ENCODE peak calls at places on chromosomes 13 and 19, in four cellular contexts. Z is H1, S is HCT116, L is GM12878. W is an unnamed sample.
A peak's percentile ranks its signal among the peaks of the same experiment; 100 is the strongest.

GRCh38 chr13:42981853-42982252 is 10.2 kb downstream of the EPSTI1 start:
- DNase-seq in Z (no peak), S (no peak), L (no peak), W (no peak)

GRCh38 chr13:60617863-60618733 is 221.1 kb downstream of the TDRD3 start:
- DNase-seq in Z (peak; percentile 54), S (no peak), L (no peak), W (no peak)

GRCh38 chr13:38398810-38399493 is 49.3 kb downstream of the UFM1 start:
- DNase-seq in Z (no peak), S (no peak), L (no peak), W (no peak)

GRCh38 chr19:3269972-3270667 is 45.7 kb downstream of the CELF5 start:
- DNase-seq in Z (no peak), S (no peak), L (no peak), W (no peak)

GRCh38 chr13:47672982-47673670 is 327.9 kb downstream of the SUCLA2 start:
- DNase-seq in Z (no peak), S (no peak), L (no peak), W (no peak)

GRCh38 chr13:91108315-91108714 is 239.2 kb upstream of the MIR17HG start:
- DNase-seq in Z (no peak), S (no peak), L (no peak), W (no peak)

GRCh38 chr13:39676315-39676876 is 20.9 kb downstream of the COG6 start:
- DNase-seq in Z (no peak), S (peak; percentile 40), L (no peak), W (no peak)

GRCh38 chr13:43786472-43786765 is 353 bp downstream of the ENOX1 start:
- DNase-seq in Z (peak; percentile 78), S (no peak), L (no peak), W (no peak)

GRCh38 chr19:45179063-45179847 is 671 bp downstream of the BLOC1S3 start:
- DNase-seq in Z (no peak), S (no peak), L (no peak), W (no peak)

GRCh38 chr19:13143135-13143534 is 7.0 kb downstream of the STX10 start:
- DNase-seq in Z (no peak), S (no peak), L (no peak), W (no peak)

GRCh38 chr19:58558066-58558622 is at the start of gene UBE2M:
- DNase-seq in Z (no peak), S (no peak), L (no peak), W (no peak)

GRCh38 chr19:18415177-18415867 is 3.9 kb upstream of the SSBP4 start:
- DNase-seq in Z (no peak), S (no peak), L (no peak), W (no peak)

GRCh38 chr19:41339936-41340335 is 13.8 kb downstream of the TGFB1 start:
- DNase-seq in Z (no peak), S (no peak), L (no peak), W (no peak)

GRCh38 chr13:62038214-62038613 is 622.6 kb upstream of the PCDH20 start:
- DNase-seq in Z (no peak), S (no peak), L (peak; percentile 7), W (no peak)

GRCh38 chr19:45515081-45515624 is 7.9 kb downstream of the VASP start:
- DNase-seq in Z (no peak), S (no peak), L (peak; percentile 57), W (no peak)

GRCh38 chr19:48069435-48069834 is 25.6 kb upstream of the CABP5 start:
- DNase-seq in Z (no peak), S (no peak), L (no peak), W (no peak)

GRCh38 chr13:109684836-109685602 is 101.4 kb downstream of the IRS2 start:
- DNase-seq in Z (no peak), S (no peak), L (no peak), W (no peak)

GRCh38 chr19:50377051-50377441 is 789 bp downstream of the NR1H2 start:
- DNase-seq in Z (peak; percentile 83), S (peak; percentile 58), L (no peak), W (no peak)
- TF ChIP-seq SIN3A in Z (no peak), S (no peak), L (no peak), W (no peak)

GRCh38 chr13:113508531-113509254 is 18.2 kb upstream of the DCUN1D2 start:
- DNase-seq in Z (no peak), S (no peak), L (no peak), W (no peak)
- TF ChIP-seq SIN3A in Z (no peak), S (no peak), L (no peak), W (no peak)

GRCh38 chr19:16385296-16385695 is 60.7 kb downstream of the KLF2 start:
- DNase-seq in Z (no peak), S (no peak), L (no peak), W (no peak)
- TF ChIP-seq SIN3A in Z (no peak), S (no peak), L (no peak), W (no peak)

DNA sequence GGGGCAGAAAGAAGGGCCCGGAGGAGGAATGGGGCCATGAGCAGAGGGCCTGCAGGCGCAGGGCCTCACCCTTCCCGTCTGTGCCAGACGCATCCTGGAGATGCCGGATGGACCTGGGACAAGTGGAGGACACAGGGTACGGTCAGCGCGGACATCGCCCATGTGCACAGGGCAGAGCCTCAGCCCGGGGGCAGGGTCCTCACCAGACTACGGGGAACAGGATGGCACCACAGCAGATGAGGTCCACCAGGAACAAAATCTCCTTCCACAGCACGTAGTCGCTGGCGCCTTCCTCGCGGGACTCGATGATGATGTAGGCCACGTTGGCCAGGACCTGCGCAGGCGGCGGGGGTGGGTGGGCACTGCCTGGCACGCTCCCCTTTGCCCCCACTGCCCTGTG is 5.6 kb downstream of the GPR108 start:
- DNase-seq in Z (no peak), S (no peak), L (no peak), W (no peak)
- TF ChIP-seq SIN3A in Z (no peak), S (no peak), L (no peak), W (no peak)

GRCh38 chr13:34513526-34513925 is 428.5 kb upstream of the NBEA start:
- DNase-seq in Z (no peak), S (no peak), L (no peak), W (no peak)

GRCh38 chr13:34512811-34513210 is 429.3 kb upstream of the NBEA start:
- DNase-seq in Z (no peak), S (no peak), L (no peak), W (no peak)

GRCh38 chr13:34521166-34521565 is 420.9 kb upstream of the NBEA start:
- DNase-seq in Z (no peak), S (no peak), L (no peak), W (no peak)

GRCh38 chr13:34515201-34515600 is 426.9 kb upstream of the NBEA start:
- DNase-seq in Z (no peak), S (no peak), L (no peak), W (no peak)
- TF ChIP-seq SIN3A in Z (no peak), S (no peak), L (no peak), W (no peak)

W was measured in Panc1.